ENCODE peak calls at places on chromosome 13, in nine cellular contexts. Q, S, W, Z, C, G, O, V and P are unnamed samples.

GRCh38 chr13:113585828-113586355 is 1.3 kb downstream of the TFDP1 start:
- DNase-seq in O (peak; percentile 23), V (peak; percentile 88), S (peak; percentile 30), G (no peak), Z (no peak), C (peak; percentile 44), W (no peak), Q (peak; percentile 38), P (peak; percentile 11)

GRCh38 chr13:113083402-113084061 is 22.1 kb upstream of the F7 start:
- DNase-seq in S (peak; percentile 23), W (peak; percentile 32), G (no peak), O (no peak), Q (no peak), C (peak; percentile 87), V (peak; percentile 93), Z (no peak), P (peak; percentile 56)

GRCh38 chr13:98307744-98308524 is 130.9 kb upstream of the RNF113B start:
- DNase-seq in W (no peak), Q (no peak), G (no peak), Z (no peak), S (no peak), C (no peak), O (peak; percentile 59), V (no peak), P (peak; percentile 78)

GRCh38 chr13:65677906-65678305 is 1552.2 kb downstream of the PCDH9 start:
- DNase-seq in W (no peak), V (peak; percentile 45), S (no peak), Z (no peak), G (no peak), O (no peak), Q (no peak), C (no peak), P (peak; percentile 42)

GRCh38 chr13:98697833-98698232 is 54.6 kb downstream of the SLC15A1 start:
- DNase-seq in V (no peak), W (no peak), S (no peak), Q (no peak), Z (no peak), C (no peak), O (no peak), G (no peak), P (no peak)

GRCh38 chr13:114069376-114070097 is 62.9 kb downstream of the RASA3 start:
- DNase-seq in V (peak; percentile 73), Q (no peak), C (no peak), W (no peak), O (no peak), Z (no peak), S (peak; percentile 17), G (no peak), P (no peak)

GRCh38 chr13:75178436-75178835 is 303.5 kb downstream of the TBC1D4 start:
- DNase-seq in Z (no peak), G (no peak), S (no peak), V (no peak), C (no peak), O (no peak), Q (no peak), W (no peak), P (no peak)

GRCh38 chr13:93298741-93299140 is 72.1 kb downstream of the GPC6 start:
- DNase-seq in C (no peak), Q (no peak), G (no peak), V (no peak), O (no peak), Z (no peak), S (no peak), W (no peak), P (no peak)

DNA sequence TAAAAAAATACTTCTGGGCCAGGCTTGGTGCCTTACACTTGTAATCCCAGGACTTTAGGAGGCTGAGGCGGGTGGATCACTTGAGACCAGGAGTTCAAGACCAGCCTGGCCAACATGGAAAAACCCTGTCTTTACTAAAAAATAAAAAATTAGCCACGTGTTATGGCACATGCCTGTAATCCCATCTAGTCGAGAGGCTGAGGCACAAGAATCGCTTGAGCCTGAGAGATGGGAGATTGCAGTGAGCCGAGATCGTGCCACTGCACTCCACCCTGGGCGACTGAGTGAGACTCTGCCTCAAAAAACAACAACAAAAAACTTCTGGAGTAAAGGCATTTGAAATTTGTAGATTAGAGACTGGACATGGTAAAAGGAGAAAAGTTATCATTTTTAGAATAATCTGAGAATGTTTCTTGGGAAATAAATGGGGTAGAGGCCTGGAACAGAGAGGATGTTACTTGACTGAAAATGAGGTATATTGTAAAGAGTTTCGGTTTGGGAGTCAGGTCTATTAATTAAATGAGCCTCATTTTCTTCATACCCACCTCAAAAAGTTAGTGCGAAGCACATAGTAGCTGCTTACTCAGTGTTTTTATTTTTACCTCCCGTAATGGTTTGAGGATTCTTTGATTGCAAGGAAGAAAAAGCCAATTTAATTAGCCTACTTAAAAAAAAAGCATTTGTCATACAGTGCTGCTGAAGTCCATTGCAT is 2.6 kb downstream of the AKAP11 start:
- DNase-seq in Q (no peak), Z (no peak), O (no peak), S (no peak), V (no peak), G (no peak), W (no peak), C (no peak), P (no peak)
- H3K4me3 ChIP-seq in Q (no peak overlapping the region), Z (no peak overlapping the region), O (no peak overlapping the region), S (no peak overlapping the region), V (no peak overlapping the region), G (no peak overlapping the region), W (no peak overlapping the region), C (no peak overlapping the region), P (no peak overlapping the region)

GRCh38 chr13:44575741-44576395 is at the start of gene TSC22D1:
- DNase-seq in S (peak; percentile 80), Z (peak; percentile 53), O (peak; percentile 63), Q (peak; percentile 79), G (peak; percentile 57), W (peak; percentile 68), V (peak; percentile 82), C (peak; percentile 62), P (peak; percentile 62)

GRCh38 chr13:44575035-44575434 is 1.1 kb downstream of the TSC22D1 start:
- DNase-seq in G (no peak), O (no peak), Q (no peak), Z (no peak), S (no peak), W (no peak), C (no peak), V (no peak), P (no peak)

GRCh38 chr13:44573790-44574465 is 2.2 kb downstream of the TSC22D1 start:
- DNase-seq in C (no peak), V (peak; percentile 83), W (peak; percentile 20), Q (no peak), S (no peak), O (no peak), Z (no peak), G (peak; percentile 40), P (peak; percentile 66)

GRCh38 chr13:44574466-44574855 is 1.7 kb downstream of the TSC22D1 start:
- DNase-seq in C (no peak), W (no peak), Q (no peak), S (no peak), V (peak; percentile 72), O (no peak), Z (no peak), G (no peak), P (no peak)

DNA sequence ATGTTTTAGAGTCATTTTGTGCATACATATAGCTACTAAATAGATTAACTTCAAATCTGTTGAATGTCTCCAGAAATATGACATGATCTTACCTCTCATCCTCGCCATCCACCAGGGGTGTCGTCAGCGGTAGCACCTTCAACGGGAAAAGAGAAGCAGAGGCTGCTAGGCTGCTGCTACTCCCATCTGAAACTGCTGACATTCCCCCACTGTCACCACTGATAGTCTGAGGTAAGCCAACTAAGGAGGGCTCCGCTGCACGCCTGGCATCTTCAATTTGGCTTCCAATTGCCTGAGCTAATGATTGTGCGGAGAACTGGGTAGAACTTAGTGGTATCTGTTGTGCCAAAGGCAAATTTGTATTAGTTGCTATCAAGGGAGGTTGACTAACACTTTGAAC is 3.1 kb downstream of the TSC22D1 start:
- DNase-seq in W (no peak), G (no peak), S (no peak), Q (no peak), V (no peak), Z (no peak), O (no peak), C (no peak), P (no peak)
- H3K4me3 ChIP-seq in W (no peak overlapping the region), G (peak overlapping the region; percentile 18), S (no peak overlapping the region), Q (no peak overlapping the region), V (peak overlapping the region; percentile 78), Z (no peak overlapping the region), O (no peak overlapping the region), C (peak overlapping the region; percentile 93), P (no peak overlapping the region)

DNA sequence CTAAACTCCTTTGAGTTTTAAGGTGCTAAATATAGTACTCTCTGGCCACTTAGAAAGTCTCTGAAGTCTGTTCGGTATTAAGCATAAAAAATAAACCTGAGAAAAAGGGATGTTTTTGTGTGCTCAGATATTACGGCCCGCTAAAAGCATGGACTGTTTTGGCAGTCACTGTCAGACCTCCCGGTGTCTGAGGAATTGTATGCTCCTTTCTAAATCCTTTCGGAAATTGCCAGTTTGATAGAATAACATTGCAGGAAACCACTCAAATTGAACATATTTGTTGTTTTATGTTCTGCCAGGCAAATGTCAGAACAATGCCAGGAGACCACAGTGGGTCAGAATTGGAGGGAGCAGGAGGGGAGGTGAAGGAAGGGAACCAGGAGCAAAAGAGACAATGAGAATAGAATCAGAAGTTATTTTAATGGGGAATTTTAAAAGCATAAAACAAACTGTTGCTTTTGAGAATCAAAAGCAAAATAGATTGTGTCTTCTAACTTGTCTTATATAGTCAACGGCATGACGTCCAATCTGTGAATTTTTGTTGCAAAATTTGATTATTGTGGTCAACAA is 257.3 kb downstream of the SPRY2 start:
- DNase-seq in V (peak; percentile 66), Z (no peak), W (no peak), Q (no peak), S (no peak), C (no peak), O (no peak), G (no peak), P (peak; percentile 69)
- H3K4me3 ChIP-seq in V (peak overlapping the region; percentile 54), Z (no peak overlapping the region), W (no peak overlapping the region), Q (no peak overlapping the region), S (no peak overlapping the region), C (no peak overlapping the region), O (no peak overlapping the region), G (no peak overlapping the region), P (peak overlapping the region; percentile 32)

GRCh38 chr13:87675851-87676250 is 4.7 kb downstream of the SLITRK5 start:
- DNase-seq in G (no peak), Q (no peak), C (no peak), S (no peak), W (no peak), Z (no peak), V (peak; percentile 30), O (no peak), P (no peak)

GRCh38 chr13:87676254-87677042 is 5.3 kb downstream of the SLITRK5 start:
- DNase-seq in V (peak; percentile 73), Z (no peak), W (no peak), G (no peak), O (no peak), C (no peak), S (no peak), Q (no peak), P (no peak)

GRCh38 chr13:87671824-87672603 is 843 bp downstream of the SLITRK5 start:
- DNase-seq in V (peak; percentile 44), S (no peak), W (no peak), Q (no peak), Z (no peak), O (no peak), C (no peak), G (no peak), P (no peak)

GRCh38 chr13:87677043-87677333 is 5.8 kb downstream of the SLITRK5 start:
- DNase-seq in S (no peak), Z (no peak), V (peak; percentile 30), Q (no peak), O (no peak), W (no peak), C (no peak), G (no peak), P (no peak)

DNA sequence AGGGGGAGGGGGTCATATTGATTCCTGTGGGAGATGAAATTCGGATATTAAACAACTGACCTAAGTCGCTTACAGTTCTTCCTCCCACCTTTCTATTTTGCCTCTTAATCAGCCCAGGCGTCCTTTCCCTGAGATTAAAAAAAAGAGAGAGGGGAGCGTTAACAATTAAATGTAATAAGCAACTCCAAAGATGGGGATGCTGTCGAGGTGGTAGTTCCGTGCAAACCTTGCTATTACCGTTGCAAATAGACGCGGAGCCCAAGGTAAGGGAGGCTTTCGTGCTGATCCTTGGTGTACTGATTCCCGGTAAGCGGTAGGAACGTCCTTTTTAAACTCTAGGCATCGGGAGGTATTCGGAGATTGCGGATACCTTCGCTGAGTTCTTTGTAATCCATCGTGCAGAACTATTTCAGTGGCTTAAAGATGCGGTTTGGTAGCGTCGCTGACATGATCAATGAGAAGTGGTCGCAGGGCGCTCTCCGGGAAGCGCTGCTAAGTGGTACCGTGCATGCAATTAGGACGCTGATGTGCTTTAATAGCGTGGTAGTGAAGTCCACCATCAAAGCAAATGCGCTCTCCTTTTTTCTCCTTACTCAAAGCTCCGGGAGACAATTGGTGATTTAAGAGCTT is 3.1 kb downstream of the SLITRK5 start:
- DNase-seq in S (no peak), Q (no peak), Z (no peak), O (no peak), G (peak; percentile 14), C (no peak), W (no peak), V (peak; percentile 71), P (no peak)
- H3K4me3 ChIP-seq in S (no peak overlapping the region), Q (no peak overlapping the region), Z (no peak overlapping the region), O (no peak overlapping the region), G (peak overlapping the region; percentile 47), C (no peak overlapping the region), W (no peak overlapping the region), V (no peak overlapping the region), P (no peak overlapping the region)